ENCODE peak calls at places on chromosomes 6 and 20, in nine cellular contexts. One of them, this sample, is unnamed.

GRCh38 chr20:34538671-34539123 is 19.8 kb upstream of the MAP1LC3A start:
- DNase-seq in osteocyte: no peak
- DNase-seq in Panc1: no peak
- DNase-seq in mesothelial cell of epicardium: no peak
- DNase-seq in lower lobe of right lung: peak
- DNase-seq in psoas muscle: peak
- DNase-seq in hepatocyte: peak
- DNase-seq in upper lobe of left lung: no peak
- DNase-seq in natural killer cell: peak
- DNase-seq in this sample: peak

GRCh38 chr20:61575151-61575937 is 323.3 kb downstream of the CDH4 start:
- DNase-seq in osteocyte: no peak
- DNase-seq in Panc1: no peak
- DNase-seq in mesothelial cell of epicardium: no peak
- DNase-seq in lower lobe of right lung: no peak
- DNase-seq in psoas muscle: no peak
- DNase-seq in hepatocyte: peak
- DNase-seq in upper lobe of left lung: no peak
- DNase-seq in natural killer cell: no peak
- DNase-seq in this sample: no peak

GRCh38 chr6:113859349-113860164 is 2.4 kb downstream of the MARCKS start:
- DNase-seq in osteocyte: peak
- DNase-seq in Panc1: no peak
- DNase-seq in mesothelial cell of epicardium: no peak
- DNase-seq in lower lobe of right lung: peak
- DNase-seq in psoas muscle: peak
- DNase-seq in hepatocyte: peak
- DNase-seq in upper lobe of left lung: peak
- DNase-seq in natural killer cell: no peak
- DNase-seq in this sample: peak

GRCh38 chr20:22825546-22825945 is 209.6 kb upstream of the SSTR4 start:
- DNase-seq in osteocyte: peak
- DNase-seq in Panc1: no peak
- DNase-seq in mesothelial cell of epicardium: no peak
- DNase-seq in lower lobe of right lung: no peak
- DNase-seq in psoas muscle: no peak
- DNase-seq in hepatocyte: no peak
- DNase-seq in upper lobe of left lung: no peak
- DNase-seq in natural killer cell: no peak
- DNase-seq in this sample: no peak

GRCh38 chr6:149897015-149897697 is 757 bp downstream of the RAET1E start:
- DNase-seq in osteocyte: peak
- DNase-seq in Panc1: no peak
- DNase-seq in mesothelial cell of epicardium: no peak
- DNase-seq in lower lobe of right lung: peak
- DNase-seq in psoas muscle: peak
- DNase-seq in hepatocyte: no peak
- DNase-seq in upper lobe of left lung: no peak
- DNase-seq in natural killer cell: no peak
- DNase-seq in this sample: peak

GRCh38 chr6:120671519-120671918 is 662.8 kb downstream of the TBC1D32 start:
- DNase-seq in osteocyte: no peak
- DNase-seq in Panc1: no peak
- DNase-seq in mesothelial cell of epicardium: no peak
- DNase-seq in lower lobe of right lung: no peak
- DNase-seq in psoas muscle: no peak
- DNase-seq in hepatocyte: no peak
- DNase-seq in upper lobe of left lung: no peak
- DNase-seq in natural killer cell: no peak
- DNase-seq in this sample: no peak

GRCh38 chr6:75368151-75368779 is 83.7 kb upstream of the TMEM30A start:
- DNase-seq in osteocyte: no peak
- DNase-seq in Panc1: no peak
- DNase-seq in mesothelial cell of epicardium: peak
- DNase-seq in lower lobe of right lung: peak
- DNase-seq in psoas muscle: no peak
- DNase-seq in hepatocyte: peak
- DNase-seq in upper lobe of left lung: no peak
- DNase-seq in natural killer cell: no peak
- DNase-seq in this sample: peak

GRCh38 chr6:12967686-12968085 is 251.1 kb downstream of the PHACTR1 start:
- DNase-seq in osteocyte: no peak
- DNase-seq in Panc1: no peak
- DNase-seq in mesothelial cell of epicardium: no peak
- DNase-seq in lower lobe of right lung: no peak
- DNase-seq in psoas muscle: no peak
- DNase-seq in hepatocyte: no peak
- DNase-seq in upper lobe of left lung: no peak
- DNase-seq in natural killer cell: no peak
- DNase-seq in this sample: no peak

GRCh38 chr20:62227977-62228958 is 8.2 kb upstream of the HRH3 start:
- DNase-seq in osteocyte: no peak
- DNase-seq in Panc1: no peak
- DNase-seq in mesothelial cell of epicardium: no peak
- DNase-seq in lower lobe of right lung: no peak
- DNase-seq in psoas muscle: no peak
- DNase-seq in hepatocyte: no peak
- DNase-seq in upper lobe of left lung: no peak
- DNase-seq in natural killer cell: no peak
- DNase-seq in this sample: peak

GRCh38 chr6:111921108-111921507 is 47.9 kb upstream of the FYN start:
- DNase-seq in osteocyte: no peak
- DNase-seq in Panc1: no peak
- DNase-seq in mesothelial cell of epicardium: no peak
- DNase-seq in lower lobe of right lung: no peak
- DNase-seq in psoas muscle: no peak
- DNase-seq in hepatocyte: no peak
- DNase-seq in upper lobe of left lung: no peak
- DNase-seq in natural killer cell: no peak
- DNase-seq in this sample: no peak

GRCh38 chr6:12602951-12603710 is 113.4 kb upstream of the PHACTR1 start:
- DNase-seq in osteocyte: no peak
- DNase-seq in Panc1: peak
- DNase-seq in mesothelial cell of epicardium: no peak
- DNase-seq in lower lobe of right lung: no peak
- DNase-seq in psoas muscle: no peak
- DNase-seq in hepatocyte: peak
- DNase-seq in upper lobe of left lung: no peak
- DNase-seq in natural killer cell: no peak
- DNase-seq in this sample: peak

GRCh38 chr6:137494281-137494966 is at the start of gene OLIG3:
- DNase-seq in osteocyte: no peak
- DNase-seq in Panc1: no peak
- DNase-seq in mesothelial cell of epicardium: no peak
- DNase-seq in lower lobe of right lung: no peak
- DNase-seq in psoas muscle: no peak
- DNase-seq in hepatocyte: no peak
- DNase-seq in upper lobe of left lung: no peak
- DNase-seq in natural killer cell: no peak
- DNase-seq in this sample: no peak

GRCh38 chr6:74091133-74091793 is 395.3 kb downstream of the CD109 start:
- DNase-seq in osteocyte: no peak
- DNase-seq in Panc1: peak
- DNase-seq in mesothelial cell of epicardium: no peak
- DNase-seq in lower lobe of right lung: no peak
- DNase-seq in psoas muscle: no peak
- DNase-seq in hepatocyte: peak
- DNase-seq in upper lobe of left lung: no peak
- DNase-seq in natural killer cell: no peak
- DNase-seq in this sample: peak

GRCh38 chr6:74091794-74092157 is 395.8 kb downstream of the CD109 start:
- DNase-seq in osteocyte: no peak
- DNase-seq in Panc1: no peak
- DNase-seq in mesothelial cell of epicardium: no peak
- DNase-seq in lower lobe of right lung: no peak
- DNase-seq in psoas muscle: no peak
- DNase-seq in hepatocyte: no peak
- DNase-seq in upper lobe of left lung: no peak
- DNase-seq in natural killer cell: no peak
- DNase-seq in this sample: no peak

GRCh38 chr6:74087898-74088297 is 391.9 kb downstream of the CD109 start:
- DNase-seq in osteocyte: no peak
- DNase-seq in Panc1: no peak
- DNase-seq in mesothelial cell of epicardium: no peak
- DNase-seq in lower lobe of right lung: no peak
- DNase-seq in psoas muscle: no peak
- DNase-seq in hepatocyte: no peak
- DNase-seq in upper lobe of left lung: no peak
- DNase-seq in natural killer cell: no peak
- DNase-seq in this sample: no peak
- TF ChIP-seq CTCF in osteocyte: peak
- TF ChIP-seq CTCF in Panc1: peak
- TF ChIP-seq CTCF in mesothelial cell of epicardium: no peak
- TF ChIP-seq CTCF in lower lobe of right lung: no peak
- TF ChIP-seq CTCF in psoas muscle: no peak
- TF ChIP-seq CTCF in hepatocyte: peak
- TF ChIP-seq CTCF in upper lobe of left lung: no peak
- TF ChIP-seq CTCF in natural killer cell: no peak
- TF ChIP-seq CTCF in this sample: no peak

DNA sequence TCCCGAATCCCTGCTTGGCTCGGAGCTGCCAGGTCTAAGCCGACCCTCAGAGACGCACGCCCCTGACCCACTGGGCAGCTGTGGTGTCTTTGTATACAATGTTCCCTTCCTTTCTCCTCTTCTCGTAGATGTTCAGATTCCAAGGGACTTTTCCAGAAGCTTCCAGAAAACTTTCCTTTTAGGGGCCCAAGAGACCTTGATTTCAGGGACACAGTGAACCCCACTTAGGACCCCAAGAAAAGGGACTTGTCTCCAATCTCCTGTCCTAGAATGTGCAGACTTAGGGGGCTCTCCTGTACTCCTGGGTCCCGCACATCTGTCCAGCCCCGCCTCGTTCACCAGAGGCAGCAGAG is 103.5 kb downstream of the EDN3 start:
- DNase-seq in osteocyte: no peak
- DNase-seq in Panc1: no peak
- DNase-seq in mesothelial cell of epicardium: no peak
- DNase-seq in lower lobe of right lung: no peak
- DNase-seq in psoas muscle: no peak
- DNase-seq in hepatocyte: no peak
- DNase-seq in upper lobe of left lung: no peak
- DNase-seq in natural killer cell: no peak
- DNase-seq in this sample: no peak
- TF ChIP-seq CTCF in osteocyte: no peak
- TF ChIP-seq CTCF in Panc1: no peak
- TF ChIP-seq CTCF in mesothelial cell of epicardium: peak
- TF ChIP-seq CTCF in lower lobe of right lung: peak
- TF ChIP-seq CTCF in psoas muscle: no peak
- TF ChIP-seq CTCF in hepatocyte: no peak
- TF ChIP-seq CTCF in upper lobe of left lung: no peak
- TF ChIP-seq CTCF in natural killer cell: peak
- TF ChIP-seq CTCF in this sample: no peak

DNA sequence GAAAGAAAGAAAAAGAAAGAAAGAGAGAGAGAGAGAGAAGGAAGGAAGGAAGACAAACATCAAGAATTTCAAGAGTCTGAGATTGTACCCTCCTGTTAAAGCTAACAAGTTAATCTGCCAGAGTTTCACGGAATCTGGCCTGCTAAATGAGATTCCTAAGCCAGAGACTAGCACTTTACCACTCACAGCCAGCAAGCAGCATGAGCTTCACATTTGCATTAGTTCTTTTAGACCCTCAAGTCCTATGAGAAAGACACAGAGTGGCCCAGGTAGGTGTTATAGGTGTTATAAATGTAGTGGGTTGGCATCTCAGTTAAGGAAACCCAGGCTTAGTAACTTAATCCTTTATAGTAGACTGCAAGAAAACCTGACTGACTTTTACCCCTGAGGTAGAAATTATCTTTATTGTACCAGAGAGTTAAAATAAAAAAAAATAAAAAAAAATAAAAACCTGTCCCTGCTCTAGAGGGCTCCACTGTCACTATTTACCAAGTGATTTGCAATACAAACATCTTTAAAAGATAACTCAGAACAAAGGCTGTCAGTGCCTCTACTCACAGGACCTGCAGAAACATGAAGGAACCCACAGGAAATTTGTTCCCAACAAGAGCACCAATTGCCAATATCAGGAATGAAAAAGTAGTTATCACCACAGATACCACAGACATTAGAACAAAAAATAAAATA is 9.7 kb upstream of the IBTK start:
- DNase-seq in osteocyte: no peak
- DNase-seq in Panc1: no peak
- DNase-seq in mesothelial cell of epicardium: no peak
- DNase-seq in lower lobe of right lung: no peak
- DNase-seq in psoas muscle: no peak
- DNase-seq in hepatocyte: peak
- DNase-seq in upper lobe of left lung: no peak
- DNase-seq in natural killer cell: no peak
- DNase-seq in this sample: no peak
- TF ChIP-seq CTCF in osteocyte: no peak
- TF ChIP-seq CTCF in Panc1: peak
- TF ChIP-seq CTCF in mesothelial cell of epicardium: no peak
- TF ChIP-seq CTCF in lower lobe of right lung: no peak
- TF ChIP-seq CTCF in psoas muscle: no peak
- TF ChIP-seq CTCF in hepatocyte: peak
- TF ChIP-seq CTCF in upper lobe of left lung: no peak
- TF ChIP-seq CTCF in natural killer cell: no peak
- TF ChIP-seq CTCF in this sample: no peak

GRCh38 chr6:98833101-98834059 is 994 bp upstream of the POU3F2 start:
- DNase-seq in osteocyte: no peak
- DNase-seq in Panc1: no peak
- DNase-seq in mesothelial cell of epicardium: peak
- DNase-seq in lower lobe of right lung: peak
- DNase-seq in psoas muscle: no peak
- DNase-seq in hepatocyte: peak
- DNase-seq in upper lobe of left lung: peak
- DNase-seq in natural killer cell: no peak
- DNase-seq in this sample: peak
- TF ChIP-seq CTCF in osteocyte: peak
- TF ChIP-seq CTCF in Panc1: peak
- TF ChIP-seq CTCF in mesothelial cell of epicardium: no peak
- TF ChIP-seq CTCF in lower lobe of right lung: no peak
- TF ChIP-seq CTCF in psoas muscle: no peak
- TF ChIP-seq CTCF in hepatocyte: no peak
- TF ChIP-seq CTCF in upper lobe of left lung: no peak
- TF ChIP-seq CTCF in natural killer cell: no peak
- TF ChIP-seq CTCF in this sample: no peak

GRCh38 chr6:45129051-45129450 is 199.1 kb upstream of the RUNX2 start:
- DNase-seq in osteocyte: no peak
- DNase-seq in Panc1: no peak
- DNase-seq in mesothelial cell of epicardium: no peak
- DNase-seq in lower lobe of right lung: no peak
- DNase-seq in psoas muscle: no peak
- DNase-seq in hepatocyte: no peak
- DNase-seq in upper lobe of left lung: no peak
- DNase-seq in natural killer cell: no peak
- DNase-seq in this sample: no peak
- TF ChIP-seq CTCF in osteocyte: no peak
- TF ChIP-seq CTCF in Panc1: no peak
- TF ChIP-seq CTCF in mesothelial cell of epicardium: no peak
- TF ChIP-seq CTCF in lower lobe of right lung: no peak
- TF ChIP-seq CTCF in psoas muscle: no peak
- TF ChIP-seq CTCF in hepatocyte: no peak
- TF ChIP-seq CTCF in upper lobe of left lung: no peak
- TF ChIP-seq CTCF in natural killer cell: no peak
- TF ChIP-seq CTCF in this sample: no peak

This sample was measured in Calu3.